ENCODE peak calls at places on chromosome 12, in six cellular contexts. One of them, this sample, is unnamed.

GRCh38 chr12:51246254-51246853 is 7.7 kb downstream of the DAZAP2 start:
- DNase-seq in mucosa of descending colon: no peak
- DNase-seq in GM06990: no peak
- DNase-seq in H7: no peak
- DNase-seq in mammary epithelial cell: no peak
- DNase-seq in epithelial cell of esophagus: no peak
- DNase-seq in this sample: no peak

GRCh38 chr12:18224745-18225144 is 36.6 kb upstream of the PIK3C2G start:
- DNase-seq in H7: peak; percentile 26
- DNase-seq in GM06990: no peak
- DNase-seq in mucosa of descending colon: no peak
- DNase-seq in mammary epithelial cell: peak; percentile 34
- DNase-seq in epithelial cell of esophagus: peak; percentile 60
- DNase-seq in this sample: no peak

GRCh38 chr12:123790901-123791486 is 28.9 kb downstream of the DNAH10 start:
- DNase-seq in H7: no peak
- DNase-seq in mammary epithelial cell: no peak
- DNase-seq in mucosa of descending colon: no peak
- DNase-seq in epithelial cell of esophagus: no peak
- DNase-seq in GM06990: no peak
- DNase-seq in this sample: no peak

GRCh38 chr12:29519585-29520182 is 22.2 kb upstream of the OVCH1 start:
- DNase-seq in GM06990: no peak
- DNase-seq in mucosa of descending colon: no peak
- DNase-seq in H7: no peak
- DNase-seq in mammary epithelial cell: peak; percentile 24
- DNase-seq in epithelial cell of esophagus: peak; percentile 53
- DNase-seq in this sample: no peak

GRCh38 chr12:18158774-18159557 is 69.0 kb upstream of the RERGL start:
- DNase-seq in GM06990: no peak
- DNase-seq in epithelial cell of esophagus: peak; percentile 60
- DNase-seq in mucosa of descending colon: no peak
- DNase-seq in H7: peak; percentile 6
- DNase-seq in mammary epithelial cell: peak; percentile 26
- DNase-seq in this sample: no peak

GRCh38 chr12:88549929-88550328 is 30.3 kb downstream of the KITLG start:
- DNase-seq in GM06990: no peak
- DNase-seq in epithelial cell of esophagus: no peak
- DNase-seq in H7: no peak
- DNase-seq in mammary epithelial cell: no peak
- DNase-seq in mucosa of descending colon: no peak
- DNase-seq in this sample: no peak

GRCh38 chr12:32115404-32116104 is 8.9 kb downstream of the BICD1 start:
- DNase-seq in H7: no peak
- DNase-seq in GM06990: no peak
- DNase-seq in mucosa of descending colon: peak; percentile 30
- DNase-seq in epithelial cell of esophagus: peak; percentile 97
- DNase-seq in mammary epithelial cell: peak; percentile 97
- DNase-seq in this sample: no peak

GRCh38 chr12:22459872-22460490 is 84.4 kb downstream of the C2CD5 start:
- DNase-seq in mucosa of descending colon: no peak
- DNase-seq in epithelial cell of esophagus: peak; percentile 61
- DNase-seq in mammary epithelial cell: peak; percentile 48
- DNase-seq in GM06990: no peak
- DNase-seq in H7: peak; percentile 2
- DNase-seq in this sample: no peak

GRCh38 chr12:85575115-85576096 is 260.8 kb downstream of the RASSF9 start:
- DNase-seq in GM06990: no peak
- DNase-seq in mucosa of descending colon: no peak
- DNase-seq in H7: peak; percentile 13
- DNase-seq in mammary epithelial cell: peak; percentile 47
- DNase-seq in epithelial cell of esophagus: peak; percentile 71
- DNase-seq in this sample: no peak

GRCh38 chr12:56763753-56764657 is 881 bp downstream of the HSD17B6 start:
- DNase-seq in mammary epithelial cell: no peak
- DNase-seq in H7: no peak
- DNase-seq in epithelial cell of esophagus: peak; percentile 11
- DNase-seq in mucosa of descending colon: no peak
- DNase-seq in GM06990: no peak
- DNase-seq in this sample: no peak

GRCh38 chr12:109612975-109613502 is 39.4 kb downstream of the MVK start:
- DNase-seq in GM06990: no peak
- DNase-seq in H7: no peak
- DNase-seq in mammary epithelial cell: peak; percentile 29
- DNase-seq in epithelial cell of esophagus: peak; percentile 29
- DNase-seq in mucosa of descending colon: no peak
- DNase-seq in this sample: no peak

GRCh38 chr12:130009961-130010360 is 106.1 kb upstream of the TMEM132D start:
- DNase-seq in GM06990: no peak
- DNase-seq in mammary epithelial cell: no peak
- DNase-seq in H7: peak; percentile 34
- DNase-seq in epithelial cell of esophagus: no peak
- DNase-seq in mucosa of descending colon: no peak
- DNase-seq in this sample: no peak

GRCh38 chr12:121085113-121085841 is 46.2 kb upstream of the OASL start:
- DNase-seq in GM06990: no peak
- DNase-seq in mucosa of descending colon: no peak
- DNase-seq in epithelial cell of esophagus: no peak
- DNase-seq in mammary epithelial cell: no peak
- DNase-seq in H7: no peak
- DNase-seq in this sample: no peak

GRCh38 chr12:43551971-43552559 is at the start of gene ADAMTS20:
- DNase-seq in mucosa of descending colon: no peak
- DNase-seq in H7: peak; percentile 94
- DNase-seq in epithelial cell of esophagus: peak; percentile 15
- DNase-seq in mammary epithelial cell: peak; percentile 18
- DNase-seq in GM06990: no peak
- DNase-seq in this sample: no peak

GRCh38 chr12:88325828-88326214 is 183.7 kb downstream of the TMTC3 start:
- DNase-seq in epithelial cell of esophagus: no peak
- DNase-seq in H7: no peak
- DNase-seq in mammary epithelial cell: no peak
- DNase-seq in mucosa of descending colon: no peak
- DNase-seq in GM06990: no peak
- DNase-seq in this sample: no peak

GRCh38 chr12:115137812-115138521 is 454.0 kb upstream of the TBX3 start:
- DNase-seq in epithelial cell of esophagus: no peak
- DNase-seq in GM06990: no peak
- DNase-seq in H7: no peak
- DNase-seq in mucosa of descending colon: no peak
- DNase-seq in mammary epithelial cell: no peak
- DNase-seq in this sample: no peak

GRCh38 chr12:48177985-48178384 is 5.5 kb upstream of the CCDC184 start:
- DNase-seq in mammary epithelial cell: no peak
- DNase-seq in GM06990: no peak
- DNase-seq in H7: no peak
- DNase-seq in epithelial cell of esophagus: no peak
- DNase-seq in mucosa of descending colon: no peak
- DNase-seq in this sample: no peak

GRCh38 chr12:46516933-46517578 is 144.5 kb upstream of the SLC38A2 start:
- DNase-seq in H7: no peak
- DNase-seq in epithelial cell of esophagus: peak; percentile 17
- DNase-seq in mucosa of descending colon: no peak
- DNase-seq in GM06990: peak; percentile 29
- DNase-seq in mammary epithelial cell: no peak
- DNase-seq in this sample: no peak

GRCh38 chr12:49345840-49346658 is 639 bp upstream of the DNAJC22 start:
- DNase-seq in epithelial cell of esophagus: no peak
- DNase-seq in mammary epithelial cell: no peak
- DNase-seq in GM06990: no peak
- DNase-seq in mucosa of descending colon: no peak
- DNase-seq in H7: peak; percentile 90
- DNase-seq in this sample: no peak

GRCh38 chr12:49348781-49349180 is 2.1 kb downstream of the DNAJC22 start:
- DNase-seq in mucosa of descending colon: no peak
- DNase-seq in epithelial cell of esophagus: no peak
- DNase-seq in H7: no peak
- DNase-seq in mammary epithelial cell: no peak
- DNase-seq in GM06990: no peak
- DNase-seq in this sample: no peak

GRCh38 chr12:49347307-49348237 is 884 bp downstream of the DNAJC22 start:
- DNase-seq in epithelial cell of esophagus: peak; percentile 41
- DNase-seq in GM06990: peak; percentile 72
- DNase-seq in mammary epithelial cell: no peak
- DNase-seq in mucosa of descending colon: peak; percentile 92
- DNase-seq in H7: peak; percentile 99
- DNase-seq in this sample: no peak

GRCh38 chr12:49345048-49345839 is 1.4 kb upstream of the DNAJC22 start:
- DNase-seq in GM06990: peak; percentile 71
- DNase-seq in H7: peak; percentile 87
- DNase-seq in mucosa of descending colon: no peak
- DNase-seq in epithelial cell of esophagus: no peak
- DNase-seq in mammary epithelial cell: no peak
- DNase-seq in this sample: no peak

DNA sequence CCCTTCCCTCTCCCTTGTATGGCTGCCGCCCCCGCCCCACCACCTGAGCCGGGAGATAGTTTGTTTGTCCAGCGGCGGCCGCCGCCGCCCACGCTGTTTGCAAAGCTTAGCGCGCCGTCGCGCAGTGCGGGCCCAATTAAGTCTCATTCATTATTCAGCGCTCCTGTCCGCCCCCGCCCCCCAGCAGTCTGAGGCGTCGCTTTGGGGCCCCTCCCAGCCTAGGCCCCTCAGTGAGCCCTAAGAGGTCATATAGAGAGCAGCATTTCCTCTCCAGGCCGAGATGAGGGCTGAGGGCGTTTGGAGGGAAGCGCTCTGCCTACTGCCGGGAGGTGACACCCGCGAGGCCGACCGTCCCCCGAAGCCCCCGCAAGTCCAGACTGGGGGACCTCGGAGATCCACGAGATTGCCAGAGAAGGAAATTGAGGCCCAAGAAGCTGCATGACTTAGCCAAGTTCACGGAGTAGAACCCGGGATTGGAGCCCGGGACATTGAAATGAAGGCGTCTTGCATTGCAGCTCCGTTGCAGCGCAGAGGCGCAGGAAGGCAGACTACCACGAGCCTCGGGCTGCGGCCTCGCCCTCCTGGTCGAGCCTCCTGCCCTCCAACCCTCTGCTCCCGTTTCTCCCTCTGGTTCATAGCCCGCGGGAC is at the start of gene DNAJC22:
- DNase-seq in epithelial cell of esophagus: no peak
- DNase-seq in GM06990: peak; percentile 64
- DNase-seq in H7: peak; percentile 85
- DNase-seq in mucosa of descending colon: peak; percentile 59
- DNase-seq in mammary epithelial cell: no peak
- DNase-seq in this sample: no peak
- H3K4me3 ChIP-seq in epithelial cell of esophagus: peak within 1 kb of the TSS; percentile 32
- H3K4me3 ChIP-seq in GM06990: peak within 1 kb of the TSS; percentile 35
- H3K4me3 ChIP-seq in H7: peak within 1 kb of the TSS; percentile 40
- H3K4me3 ChIP-seq in mucosa of descending colon: no peak within 1 kb of the TSS
- H3K4me3 ChIP-seq in mammary epithelial cell: peak within 1 kb of the TSS; percentile 11
- H3K4me3 ChIP-seq in this sample: peak within 1 kb of the TSS; percentile 21

GRCh38 chr12:132432721-132433577 is 57.0 kb upstream of the FBRSL1 start:
- DNase-seq in mucosa of descending colon: no peak
- DNase-seq in H7: peak; percentile 84
- DNase-seq in epithelial cell of esophagus: no peak
- DNase-seq in mammary epithelial cell: no peak
- DNase-seq in GM06990: no peak
- DNase-seq in this sample: no peak
- H3K4me3 ChIP-seq in mucosa of descending colon: no peak overlapping the region
- H3K4me3 ChIP-seq in H7: no peak overlapping the region
- H3K4me3 ChIP-seq in epithelial cell of esophagus: no peak overlapping the region
- H3K4me3 ChIP-seq in mammary epithelial cell: no peak overlapping the region
- H3K4me3 ChIP-seq in GM06990: no peak overlapping the region
- H3K4me3 ChIP-seq in this sample: no peak overlapping the region

GRCh38 chr12:53208435-53208834 is 1.4 kb upstream of the ITGB7 start:
- DNase-seq in H7: no peak
- DNase-seq in mucosa of descending colon: no peak
- DNase-seq in GM06990: no peak
- DNase-seq in mammary epithelial cell: no peak
- DNase-seq in epithelial cell of esophagus: no peak
- DNase-seq in this sample: no peak

GRCh38 chr12:53204351-53204750 is 2.7 kb downstream of the ITGB7 start:
- DNase-seq in H7: no peak
- DNase-seq in mucosa of descending colon: no peak
- DNase-seq in GM06990: no peak
- DNase-seq in epithelial cell of esophagus: no peak
- DNase-seq in mammary epithelial cell: no peak
- DNase-seq in this sample: no peak

GRCh38 chr12:53208877-53209463 is 1.9 kb upstream of the ITGB7 start:
- DNase-seq in epithelial cell of esophagus: no peak
- DNase-seq in GM06990: peak; percentile 69
- DNase-seq in H7: no peak
- DNase-seq in mammary epithelial cell: no peak
- DNase-seq in mucosa of descending colon: no peak
- DNase-seq in this sample: no peak

GRCh38 chr12:53205747-53206146 is 1.3 kb downstream of the ITGB7 start:
- DNase-seq in H7: no peak
- DNase-seq in mammary epithelial cell: peak; percentile 76
- DNase-seq in epithelial cell of esophagus: peak; percentile 70
- DNase-seq in mucosa of descending colon: no peak
- DNase-seq in GM06990: peak; percentile 84
- DNase-seq in this sample: no peak

GRCh38 chr12:53207042-53207441 is at the start of gene ITGB7:
- DNase-seq in mammary epithelial cell: no peak
- DNase-seq in GM06990: peak; percentile 69
- DNase-seq in epithelial cell of esophagus: peak; percentile 19
- DNase-seq in mucosa of descending colon: peak; percentile 79
- DNase-seq in H7: no peak
- DNase-seq in this sample: no peak
- H3K4me3 ChIP-seq in mammary epithelial cell: no peak within 1 kb of the TSS
- H3K4me3 ChIP-seq in GM06990: peak within 1 kb of the TSS; percentile 97
- H3K4me3 ChIP-seq in epithelial cell of esophagus: no peak within 1 kb of the TSS
- H3K4me3 ChIP-seq in mucosa of descending colon: no peak within 1 kb of the TSS
- H3K4me3 ChIP-seq in H7: no peak within 1 kb of the TSS
- H3K4me3 ChIP-seq in this sample: no peak within 1 kb of the TSS

DNA sequence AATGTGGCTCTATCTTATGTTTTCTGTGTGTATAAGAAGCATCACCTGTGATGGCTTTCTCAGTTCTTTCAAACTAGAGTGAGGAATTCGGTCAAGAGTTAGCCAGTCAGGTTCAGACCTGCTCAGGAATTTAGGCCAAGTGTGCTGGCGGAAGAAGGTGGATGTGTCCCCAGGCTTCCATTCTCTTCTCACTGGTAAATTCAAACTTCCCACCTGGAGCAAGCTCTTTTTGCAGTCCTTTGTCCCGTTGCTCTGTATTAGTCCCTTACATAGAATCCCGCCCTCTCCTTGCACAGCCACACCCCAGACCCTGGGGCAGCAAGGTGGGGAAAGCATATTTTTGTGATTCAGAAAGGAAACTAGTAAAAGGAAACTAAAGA is 124.7 kb upstream of the PWP1 start:
- DNase-seq in GM06990: no peak
- DNase-seq in mucosa of descending colon: no peak
- DNase-seq in H7: no peak
- DNase-seq in epithelial cell of esophagus: peak; percentile 84
- DNase-seq in mammary epithelial cell: peak; percentile 71
- DNase-seq in this sample: no peak
- H3K4me3 ChIP-seq in GM06990: no peak overlapping the region
- H3K4me3 ChIP-seq in mucosa of descending colon: no peak overlapping the region
- H3K4me3 ChIP-seq in H7: no peak overlapping the region
- H3K4me3 ChIP-seq in epithelial cell of esophagus: no peak overlapping the region
- H3K4me3 ChIP-seq in mammary epithelial cell: no peak overlapping the region
- H3K4me3 ChIP-seq in this sample: no peak overlapping the region

GRCh38 chr12:76455582-76456345 is 103.8 kb downstream of the OSBPL8 start:
- DNase-seq in H7: peak; percentile 8
- DNase-seq in mammary epithelial cell: peak; percentile 89
- DNase-seq in mucosa of descending colon: no peak
- DNase-seq in epithelial cell of esophagus: peak; percentile 95
- DNase-seq in GM06990: peak; percentile 34
- DNase-seq in this sample: no peak
- H3K4me3 ChIP-seq in H7: no peak overlapping the region
- H3K4me3 ChIP-seq in mammary epithelial cell: no peak overlapping the region
- H3K4me3 ChIP-seq in mucosa of descending colon: no peak overlapping the region
- H3K4me3 ChIP-seq in epithelial cell of esophagus: no peak overlapping the region
- H3K4me3 ChIP-seq in GM06990: no peak overlapping the region
- H3K4me3 ChIP-seq in this sample: no peak overlapping the region

GRCh38 chr12:5430639-5431603 is 987 bp upstream of the NTF3 start:
- DNase-seq in epithelial cell of esophagus: peak; percentile 9
- DNase-seq in mucosa of descending colon: no peak
- DNase-seq in mammary epithelial cell: no peak
- DNase-seq in H7: peak; percentile 48
- DNase-seq in GM06990: no peak
- DNase-seq in this sample: no peak
- H3K4me3 ChIP-seq in epithelial cell of esophagus: no peak overlapping the region
- H3K4me3 ChIP-seq in mucosa of descending colon: no peak overlapping the region
- H3K4me3 ChIP-seq in mammary epithelial cell: no peak overlapping the region
- H3K4me3 ChIP-seq in H7: peak overlapping the region; percentile 43
- H3K4me3 ChIP-seq in GM06990: no peak overlapping the region
- H3K4me3 ChIP-seq in this sample: peak overlapping the region; percentile 67

This sample was measured in esophagus squamous epithelium.